ENCODE peak calls at places on chromosomes 12 and 14, in four cellular contexts. One of them, this sample, is unnamed.

GRCh38 chr14:23378612-23379220 is 1.9 kb downstream of the CMTM5 start:
- DNase-seq in NCI-H460: no peak
- DNase-seq in omental fat pad: no peak
- DNase-seq in caudate nucleus: no peak
- DNase-seq in this sample: no peak

GRCh38 chr14:31204593-31205534 is 2.7 kb downstream of the HECTD1 start:
- DNase-seq in NCI-H460: no peak
- DNase-seq in omental fat pad: no peak
- DNase-seq in caudate nucleus: no peak
- DNase-seq in this sample: no peak

GRCh38 chr14:68619805-68620574 is 172.9 kb downstream of the ZFP36L1 start:
- DNase-seq in NCI-H460: no peak
- DNase-seq in omental fat pad: no peak
- DNase-seq in caudate nucleus: no peak
- DNase-seq in this sample: no peak

GRCh38 chr14:55454264-55455151 is 14.1 kb upstream of the TBPL2 start:
- DNase-seq in NCI-H460: no peak
- DNase-seq in omental fat pad: no peak
- DNase-seq in caudate nucleus: no peak
- DNase-seq in this sample: peak; percentile 14

GRCh38 chr14:60565211-60565610 is 56.3 kb downstream of the SIX6 start:
- DNase-seq in NCI-H460: no peak
- DNase-seq in omental fat pad: no peak
- DNase-seq in caudate nucleus: no peak
- DNase-seq in this sample: no peak

GRCh38 chr12:102645968-102646367 is 165.6 kb upstream of the IGF1 start:
- DNase-seq in NCI-H460: no peak
- DNase-seq in omental fat pad: no peak
- DNase-seq in caudate nucleus: no peak
- DNase-seq in this sample: no peak

GRCh38 chr14:89540830-89541470 is 123.9 kb upstream of the FOXN3 start:
- DNase-seq in NCI-H460: no peak
- DNase-seq in omental fat pad: no peak
- DNase-seq in caudate nucleus: no peak
- DNase-seq in this sample: no peak

GRCh38 chr14:23365353-23366162 is 586 bp upstream of the EFS start:
- DNase-seq in NCI-H460: no peak
- DNase-seq in omental fat pad: no peak
- DNase-seq in caudate nucleus: no peak
- DNase-seq in this sample: peak; percentile 48

GRCh38 chr12:109949089-109949488 is 47.1 kb downstream of the GIT2 start:
- DNase-seq in NCI-H460: no peak
- DNase-seq in omental fat pad: no peak
- DNase-seq in caudate nucleus: no peak
- DNase-seq in this sample: no peak

This sample was measured in C1 segment of cervical spinal cord.